ENCODE peak calls at places on chromosomes 4 and X, in seven cellular contexts. R is IMR-90, I is uterus, F is DND-41, L is AG04450, C is sigmoid colon, E is cardiac muscle cell. J is an unnamed sample.

GRCh38 chrX:11558972-11559371 is 106.7 kb downstream of the ARHGAP6 start:
- DNase-seq in F (peak), L (no peak), I (no peak), C (no peak), E (no peak), R (no peak), J (no peak)

GRCh38 chrX:53704854-53705253 is 18.3 kb upstream of the HUWE1 start:
- DNase-seq in F (no peak), L (no peak), I (no peak), R (no peak), E (no peak), C (no peak), J (no peak)

GRCh38 chrX:137234651-137235402 is 201.0 kb upstream of the GPR101 start:
- DNase-seq in I (no peak), F (peak), C (no peak), L (no peak), E (no peak), R (no peak), J (no peak)

GRCh38 chr4:88779431-88779830 is 81.8 kb upstream of the NAP1L5 start:
- DNase-seq in F (no peak), L (no peak), C (no peak), I (no peak), E (no peak), R (peak), J (no peak)

GRCh38 chr4:8644966-8645752 is 52.6 kb downstream of the CPZ start:
- DNase-seq in E (no peak), L (no peak), R (no peak), I (no peak), F (no peak), C (peak), J (peak)

GRCh38 chrX:12989456-12989855 is 14.5 kb downstream of the TMSB4X start:
- DNase-seq in L (no peak), R (peak), F (no peak), E (no peak), C (no peak), I (no peak), J (no peak)

GRCh38 chr4:71860643-71861042 is 76.8 kb upstream of the GC start:
- DNase-seq in E (peak), R (no peak), F (peak), C (no peak), I (no peak), L (no peak), J (no peak)

GRCh38 chr4:48243429-48243828 is 26.2 kb downstream of the TEC start:
- DNase-seq in E (no peak), C (no peak), L (no peak), I (no peak), R (no peak), F (no peak), J (no peak)

GRCh38 chrX:34918856-34919255 is 23.7 kb upstream of the FAM47B start:
- DNase-seq in C (no peak), L (peak), E (peak), I (no peak), R (peak), F (no peak), J (no peak)

GRCh38 chr4:13539047-13539720 is 5.1 kb downstream of the NKX3-2 start:
- DNase-seq in F (no peak), L (no peak), R (no peak), E (no peak), I (no peak), C (peak), J (no peak)

GRCh38 chr4:187478292-187479205 is 517.0 kb upstream of the ZFP42 start:
- DNase-seq in E (peak), L (peak), C (no peak), R (peak), I (no peak), F (no peak), J (peak)

GRCh38 chr4:24795666-24796381 is 451 bp downstream of the SOD3 start:
- DNase-seq in I (no peak), E (peak), R (no peak), F (no peak), C (no peak), L (no peak), J (no peak)

GRCh38 chrX:34584781-34585180 is 72.3 kb downstream of the TMEM47 start:
- DNase-seq in R (no peak), E (no peak), L (no peak), C (no peak), I (no peak), F (no peak), J (no peak)

GRCh38 chr4:173703076-173703475 is 173.0 kb upstream of the HAND2 start:
- DNase-seq in E (no peak), R (no peak), F (no peak), L (no peak), C (no peak), I (no peak), J (no peak)
- TF ChIP-seq CTCF in E (no peak), R (no peak), F (no peak), L (no peak), C (no peak), I (no peak), J (no peak)

GRCh38 chrX:45850197-45850774 is 649.6 kb upstream of the DIPK2B start:
- DNase-seq in C (no peak), R (no peak), I (peak), E (peak), F (peak), L (no peak), J (no peak)

GRCh38 chrX:45849261-45849660 is 648.6 kb upstream of the DIPK2B start:
- DNase-seq in C (no peak), L (peak), F (peak), R (peak), I (no peak), E (peak), J (no peak)

GRCh38 chrX:45850775-45851433 is 650.2 kb upstream of the DIPK2B start:
- DNase-seq in I (peak), L (no peak), R (peak), E (peak), F (peak), C (peak), J (no peak)

GRCh38 chrX:45851434-45851991 is 650.8 kb upstream of the DIPK2B start:
- DNase-seq in L (no peak), C (no peak), R (no peak), F (peak), E (peak), I (peak), J (no peak)

DNA sequence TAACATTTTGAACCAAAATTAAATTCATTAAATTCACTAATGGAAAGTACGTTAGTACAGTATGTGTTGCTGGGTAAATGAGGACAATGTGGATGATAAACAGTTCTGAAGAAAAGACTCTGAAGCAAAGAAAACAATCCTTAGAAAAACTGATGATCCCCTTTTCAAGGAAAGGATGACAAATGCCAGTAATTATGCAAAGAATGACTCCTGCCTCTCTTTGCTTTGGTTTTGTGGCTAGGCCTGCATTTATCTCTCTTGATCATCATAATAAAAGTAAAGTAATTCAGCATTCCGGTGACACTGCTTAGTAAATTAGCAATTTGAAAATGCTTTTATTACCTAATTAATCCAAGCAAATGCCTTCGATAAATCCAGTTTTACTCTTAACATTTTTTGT is 652.2 kb upstream of the DIPK2B start:
- DNase-seq in I (no peak), L (no peak), C (no peak), F (no peak), E (no peak), R (no peak), J (no peak)
- H3K4me3 ChIP-seq in I (no peak), L (no peak), C (no peak), F (no peak), E (no peak), R (no peak), J (no peak)

GRCh38 chrX:20456971-20457370 is 190.3 kb upstream of the RPS6KA3 start:
- DNase-seq in R (no peak), F (no peak), E (no peak), I (no peak), C (no peak), L (no peak), J (no peak)

GRCh38 chrX:20459410-20460350 is 193.0 kb upstream of the RPS6KA3 start:
- DNase-seq in R (no peak), F (no peak), E (no peak), C (no peak), L (no peak), I (no peak), J (no peak)

GRCh38 chrX:20463296-20464075 is 196.8 kb upstream of the RPS6KA3 start:
- DNase-seq in R (no peak), I (no peak), E (no peak), L (no peak), C (no peak), F (no peak), J (no peak)

GRCh38 chrX:20461576-20461975 is 194.9 kb upstream of the RPS6KA3 start:
- DNase-seq in F (no peak), C (no peak), R (peak), E (no peak), I (no peak), L (no peak), J (no peak)
- H3K27ac ChIP-seq in F (no peak), C (no peak), R (no peak), E (no peak), I (no peak), L (no peak), J (no peak)

GRCh38 chr4:73867783-73868182 is 1.4 kb upstream of the CXCL1 start:
- DNase-seq in F (no peak), R (no peak), E (no peak), L (no peak), C (no peak), I (no peak), J (no peak)
- TF ChIP-seq CTCF in F (no peak), R (no peak), E (no peak), L (no peak), C (no peak), I (no peak), J (no peak)

GRCh38 chr4:158169931-158170690 is 2.7 kb downstream of the GASK1B start:
- DNase-seq in L (no peak), F (no peak), C (no peak), I (no peak), E (no peak), R (peak), J (no peak)

GRCh38 chr4:158170691-158171455 is 2.0 kb downstream of the GASK1B start:
- DNase-seq in E (no peak), I (peak), F (no peak), R (peak), L (no peak), C (peak), J (peak)

GRCh38 chr4:158171456-158171790 is 1.4 kb downstream of the GASK1B start:
- DNase-seq in F (no peak), I (no peak), C (no peak), E (no peak), L (no peak), R (no peak), J (no peak)

GRCh38 chr4:158168606-158169005 is 4.2 kb downstream of the GASK1B start:
- DNase-seq in L (no peak), F (no peak), E (no peak), R (no peak), I (no peak), C (no peak), J (no peak)

GRCh38 chr4:158169516-158169915 is 3.3 kb downstream of the GASK1B start:
- DNase-seq in E (no peak), C (no peak), R (no peak), L (no peak), I (no peak), F (no peak), J (no peak)
- H3K4me3 ChIP-seq in E (no peak), C (peak), R (peak), L (peak), I (peak), F (no peak), J (peak)

GRCh38 chr4:10082047-10082446 is 34.6 kb downstream of the WDR1 start:
- DNase-seq in F (no peak), I (peak), E (no peak), C (peak), L (no peak), R (no peak), J (peak)

GRCh38 chr4:10080874-10081606 is 35.6 kb downstream of the WDR1 start:
- DNase-seq in C (peak), E (no peak), L (no peak), R (no peak), I (peak), F (no peak), J (no peak)

GRCh38 chr4:10079256-10079655 is 37.3 kb downstream of the WDR1 start:
- DNase-seq in C (peak), R (no peak), I (peak), L (no peak), F (no peak), E (no peak), J (peak)

GRCh38 chr4:10078481-10079233 is 37.9 kb downstream of the WDR1 start:
- DNase-seq in I (peak), E (no peak), L (no peak), F (no peak), C (peak), R (no peak), J (peak)

GRCh38 chr4:10079951-10080873 is 36.4 kb downstream of the WDR1 start:
- DNase-seq in I (peak), F (no peak), R (no peak), C (peak), L (no peak), E (no peak), J (no peak)
- H3K27ac ChIP-seq in I (peak), F (no peak), R (no peak), C (peak), L (peak), E (peak), J (no peak)